ENCODE peak calls at places on chromosomes 11 and 22, in seven cellular contexts. D is type B pancreatic cell, B is mesothelial cell of epicardium, F is AG04449, Q is HFF-Myc, M is tibial nerve, I is H9. Y is an unnamed sample.

GRCh38 chr22:21947040-21948014 is 5.3 kb downstream of the PPM1F start:
- DNase-seq in D (peak), B (no peak), F (no peak), Q (no peak), M (no peak), I (peak), Y (no peak)

GRCh38 chr11:72239296-72239848 is 4.6 kb downstream of the PHOX2A start:
- DNase-seq in D (no peak), B (no peak), F (no peak), Q (peak), M (no peak), I (peak), Y (no peak)

GRCh38 chr22:23306438-23306921 is 126.2 kb downstream of the BCR start:
- DNase-seq in D (peak), B (no peak), F (no peak), Q (no peak), M (no peak), I (no peak), Y (no peak)

GRCh38 chr22:32199341-32199740 is 5.5 kb downstream of the RFPL2 start:
- DNase-seq in D (no peak), B (no peak), F (no peak), Q (no peak), M (no peak), I (no peak), Y (no peak)

GRCh38 chr22:19620742-19621371 is 93.4 kb upstream of the SEPTIN5 start:
- DNase-seq in D (no peak), B (no peak), F (no peak), Q (no peak), M (no peak), I (no peak), Y (no peak)

GRCh38 chr11:35290876-35291275 is 128.5 kb downstream of the SLC1A2 start:
- DNase-seq in D (no peak), B (no peak), F (no peak), Q (no peak), M (no peak), I (no peak), Y (no peak)

GRCh38 chr11:110675548-110675947 is 36.7 kb downstream of the ARHGAP20 start:
- DNase-seq in D (no peak), B (no peak), F (no peak), Q (no peak), M (no peak), I (no peak), Y (no peak)

GRCh38 chr22:36744413-36744765 is 31.5 kb downstream of the IFT27 start:
- DNase-seq in D (no peak), B (no peak), F (no peak), Q (no peak), M (no peak), I (no peak), Y (no peak)

GRCh38 chr11:120334894-120335462 is 1.2 kb upstream of the ARHGEF12 start:
- DNase-seq in D (no peak), B (no peak), F (peak), Q (peak), M (peak), I (peak), Y (peak)

GRCh38 chr11:65013130-65013691 is 749 bp upstream of the ARL2 start:
- DNase-seq in D (peak), B (peak), F (peak), Q (peak), M (peak), I (no peak), Y (peak)

GRCh38 chr11:70505761-70506657 is 107.7 kb downstream of the CTTN start:
- DNase-seq in D (no peak), B (no peak), F (no peak), Q (no peak), M (no peak), I (no peak), Y (no peak)

GRCh38 chr11:70066628-70067027 is 11.5 kb upstream of the ANO1 start:
- DNase-seq in D (peak), B (no peak), F (no peak), Q (no peak), M (no peak), I (peak), Y (no peak)

GRCh38 chr22:20013382-20013871 is 3.2 kb downstream of the ARVCF start:
- DNase-seq in D (no peak), B (peak), F (no peak), Q (no peak), M (peak), I (peak), Y (no peak)

GRCh38 chr11:97739892-97740782 is 1280.6 kb upstream of the CNTN5 start:
- DNase-seq in D (no peak), B (no peak), F (no peak), Q (no peak), M (no peak), I (no peak), Y (no peak)

GRCh38 chr22:37259540-37260029 is 15.5 kb upstream of the RAC2 start:
- DNase-seq in D (no peak), B (no peak), F (no peak), Q (no peak), M (no peak), I (peak), Y (no peak)

GRCh38 chr11:100445231-100445735 is 241.8 kb upstream of the ARHGAP42 start:
- DNase-seq in D (no peak), B (no peak), F (no peak), Q (no peak), M (no peak), I (no peak), Y (no peak)

GRCh38 chr22:27124336-27125023 is 467.1 kb downstream of the MIAT start:
- DNase-seq in D (no peak), B (no peak), F (no peak), Q (no peak), M (no peak), I (no peak), Y (no peak)

GRCh38 chr11:94537051-94537600 is 6.6 kb upstream of the FUT4 start:
- DNase-seq in D (no peak), B (no peak), F (peak), Q (no peak), M (no peak), I (no peak), Y (no peak)

GRCh38 chr11:844693-845644 is 2.3 kb downstream of the TSPAN4 start:
- DNase-seq in D (no peak), B (peak), F (peak), Q (peak), M (peak), I (peak), Y (peak)

GRCh38 chr11:1344056-1344635 is 34.7 kb upstream of the TOLLIP start:
- DNase-seq in D (peak), B (no peak), F (no peak), Q (no peak), M (no peak), I (no peak), Y (no peak)

GRCh38 chr11:101127348-101127698 is 2.3 kb downstream of the PGR start:
- DNase-seq in D (peak), B (peak), F (no peak), Q (no peak), M (no peak), I (peak), Y (no peak)

GRCh38 chr11:63610604-63611394 is 3.4 kb downstream of the PLAAT3 start:
- DNase-seq in D (no peak), B (no peak), F (no peak), Q (no peak), M (no peak), I (peak), Y (no peak)

GRCh38 chr11:3837793-3838192 is 3.0 kb downstream of the RHOG start:
- DNase-seq in D (no peak), B (no peak), F (no peak), Q (no peak), M (peak), I (no peak), Y (no peak)

GRCh38 chr22:30876221-30876751 is 92.3 kb downstream of the MORC2 start:
- DNase-seq in D (peak), B (no peak), F (no peak), Q (no peak), M (no peak), I (peak), Y (no peak)

GRCh38 chr22:35808377-35808776 is 90.7 kb downstream of the APOL5 start:
- DNase-seq in D (no peak), B (no peak), F (no peak), Q (no peak), M (no peak), I (no peak), Y (no peak)

GRCh38 chr11:122692444-122692843 is 36.9 kb downstream of the UBASH3B start:
- DNase-seq in D (no peak), B (no peak), F (no peak), Q (no peak), M (no peak), I (no peak), Y (no peak)

GRCh38 chr11:17542249-17542648 is 2.0 kb downstream of the USH1C start:
- DNase-seq in D (no peak), B (no peak), F (no peak), Q (no peak), M (no peak), I (no peak), Y (no peak)

GRCh38 chr11:47986742-47987141 is 6.4 kb downstream of the PTPRJ start:
- DNase-seq in D (no peak), B (no peak), F (no peak), Q (no peak), M (no peak), I (no peak), Y (no peak)

GRCh38 chr11:93444671-93445073 is 98.5 kb downstream of the SMCO4 start:
- DNase-seq in D (no peak), B (no peak), F (no peak), Q (no peak), M (no peak), I (peak), Y (no peak)

GRCh38 chr11:77174559-77174958 is 46.5 kb downstream of the MYO7A start:
- DNase-seq in D (no peak), B (no peak), F (no peak), Q (no peak), M (no peak), I (no peak), Y (no peak)

GRCh38 chr11:2387266-2387982 is 10.3 kb downstream of the CD81 start:
- DNase-seq in D (no peak), B (no peak), F (no peak), Q (no peak), M (no peak), I (no peak), Y (no peak)

GRCh38 chr11:26297179-26297970 is 34.6 kb upstream of the ANO3 start:
- DNase-seq in D (no peak), B (no peak), F (peak), Q (no peak), M (peak), I (no peak), Y (peak)

GRCh38 chr22:31106651-31107205 is 640 bp downstream of the SELENOM start:
- DNase-seq in D (no peak), B (no peak), F (no peak), Q (no peak), M (peak), I (no peak), Y (peak)

GRCh38 chr22:33438273-33438672 is 380.1 kb upstream of the SYN3 start:
- DNase-seq in D (no peak), B (peak), F (peak), Q (peak), M (no peak), I (no peak), Y (peak)

GRCh38 chr11:47881145-47881544 is 33.0 kb upstream of the NUP160 start:
- DNase-seq in D (no peak), B (no peak), F (no peak), Q (no peak), M (peak), I (no peak), Y (no peak)

GRCh38 chr22:48453171-48453570 is 1374.5 kb downstream of the BRD1 start:
- DNase-seq in D (no peak), B (no peak), F (no peak), Q (no peak), M (no peak), I (no peak), Y (no peak)

GRCh38 chr11:46564459-46564858 is 29.4 kb downstream of the AMBRA1 start:
- DNase-seq in D (no peak), B (no peak), F (no peak), Q (no peak), M (no peak), I (no peak), Y (no peak)

GRCh38 chr11:70743941-70744351 is 345.6 kb downstream of the CTTN start:
- DNase-seq in D (no peak), B (no peak), F (no peak), Q (no peak), M (no peak), I (no peak), Y (no peak)

DNA sequence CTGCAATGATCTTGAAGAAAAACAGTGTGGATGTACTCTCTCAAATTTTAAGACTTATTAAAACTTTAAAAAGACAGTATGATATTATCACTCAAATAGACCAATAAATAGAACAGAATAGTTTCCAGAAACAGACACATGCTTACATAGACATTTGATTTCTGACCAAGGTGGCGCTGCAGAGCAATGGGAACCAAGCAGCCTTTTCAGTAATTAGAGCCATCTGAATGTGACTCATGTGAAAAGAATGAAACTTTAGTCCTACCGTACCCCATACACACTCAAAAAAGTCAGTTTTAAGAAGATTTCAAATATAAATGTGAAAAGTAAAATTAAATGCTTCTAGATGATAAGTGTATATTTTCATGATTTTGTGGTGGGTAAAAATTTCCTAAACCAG is 74.2 kb upstream of the MS4A8 start:
- DNase-seq in D (no peak), B (no peak), F (no peak), Q (peak), M (peak), I (peak), Y (no peak)
- TF ChIP-seq CTCF in D (peak), B (no peak), F (no peak), Q (peak), M (no peak), I (peak), Y (peak)

DNA sequence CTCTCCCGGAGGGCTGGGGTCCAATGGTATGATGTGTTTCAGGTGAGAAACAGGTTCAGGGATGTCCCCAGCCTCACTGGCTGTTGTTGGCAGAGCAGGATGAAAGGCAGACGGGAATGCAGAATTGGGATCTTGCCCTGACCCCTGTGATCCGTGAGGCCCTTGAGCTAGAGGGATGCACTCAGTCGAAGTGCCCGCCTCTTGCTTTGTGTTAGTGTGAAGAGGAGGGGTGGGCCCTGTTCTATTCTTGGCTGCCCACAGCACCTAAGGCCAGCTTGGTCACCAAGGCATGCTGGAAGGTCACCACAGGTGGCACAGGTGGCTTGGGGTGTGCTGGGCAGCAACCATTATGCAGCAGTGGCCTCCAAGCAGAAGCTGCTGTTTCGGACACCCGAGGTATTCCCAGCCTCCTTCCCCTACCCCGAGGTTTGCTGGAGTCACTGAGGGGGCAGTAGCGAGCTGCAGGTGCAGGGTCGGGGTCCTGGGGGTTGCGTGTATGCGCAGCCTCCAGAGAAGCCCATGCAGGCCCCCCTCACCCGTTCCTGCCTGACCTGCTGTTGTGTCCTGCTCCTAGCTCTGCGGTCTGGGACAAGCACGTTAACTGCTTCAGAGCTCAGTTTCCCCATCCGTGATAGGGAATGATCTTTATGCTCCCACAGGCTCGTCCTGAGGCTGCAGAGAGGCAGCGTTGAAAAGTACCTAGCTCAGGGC is 12.9 kb downstream of the LRP5 start:
- DNase-seq in D (no peak), B (no peak), F (no peak), Q (no peak), M (no peak), I (peak), Y (no peak)
- TF ChIP-seq CTCF in D (peak), B (no peak), F (no peak), Q (no peak), M (no peak), I (peak), Y (no peak)

GRCh38 chr11:6303657-6304056 is 16.6 kb downstream of the CAVIN3 start:
- DNase-seq in D (no peak), B (no peak), F (no peak), Q (no peak), M (no peak), I (peak), Y (no peak)

GRCh38 chr11:6301096-6301495 is 19.2 kb downstream of the CAVIN3 start:
- DNase-seq in D (no peak), B (no peak), F (no peak), Q (no peak), M (no peak), I (no peak), Y (no peak)

GRCh38 chr11:6297831-6298230 is 22.5 kb downstream of the CAVIN3 start:
- DNase-seq in D (no peak), B (no peak), F (no peak), Q (no peak), M (peak), I (no peak), Y (no peak)

GRCh38 chr11:6300325-6300724 is 20.0 kb downstream of the CAVIN3 start:
- DNase-seq in D (no peak), B (no peak), F (no peak), Q (no peak), M (no peak), I (no peak), Y (no peak)

DNA sequence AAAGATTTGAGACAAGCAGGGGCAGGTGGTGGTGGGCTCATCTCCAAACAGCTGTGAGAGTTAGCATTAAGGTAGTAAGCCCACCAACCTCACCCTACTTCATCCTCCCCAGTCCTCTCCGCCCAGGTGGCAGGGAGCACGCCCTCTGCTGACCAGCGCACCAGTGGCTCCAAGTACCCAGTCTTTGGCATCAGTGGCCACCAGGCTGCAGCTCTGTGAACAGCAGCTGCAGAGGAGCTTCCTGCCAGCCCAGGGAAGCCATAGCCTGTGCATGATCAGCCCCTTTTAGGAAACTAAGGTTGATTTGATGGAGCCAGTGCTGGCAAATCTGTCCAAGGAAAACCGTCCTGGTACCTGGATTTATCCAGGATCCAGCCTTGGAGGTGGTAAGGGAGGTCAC is 21.7 kb downstream of the CAVIN3 start:
- DNase-seq in D (no peak), B (no peak), F (no peak), Q (no peak), M (no peak), I (peak), Y (no peak)
- TF ChIP-seq CTCF in D (peak), B (no peak), F (peak), Q (peak), M (no peak), I (peak), Y (peak)

DNA sequence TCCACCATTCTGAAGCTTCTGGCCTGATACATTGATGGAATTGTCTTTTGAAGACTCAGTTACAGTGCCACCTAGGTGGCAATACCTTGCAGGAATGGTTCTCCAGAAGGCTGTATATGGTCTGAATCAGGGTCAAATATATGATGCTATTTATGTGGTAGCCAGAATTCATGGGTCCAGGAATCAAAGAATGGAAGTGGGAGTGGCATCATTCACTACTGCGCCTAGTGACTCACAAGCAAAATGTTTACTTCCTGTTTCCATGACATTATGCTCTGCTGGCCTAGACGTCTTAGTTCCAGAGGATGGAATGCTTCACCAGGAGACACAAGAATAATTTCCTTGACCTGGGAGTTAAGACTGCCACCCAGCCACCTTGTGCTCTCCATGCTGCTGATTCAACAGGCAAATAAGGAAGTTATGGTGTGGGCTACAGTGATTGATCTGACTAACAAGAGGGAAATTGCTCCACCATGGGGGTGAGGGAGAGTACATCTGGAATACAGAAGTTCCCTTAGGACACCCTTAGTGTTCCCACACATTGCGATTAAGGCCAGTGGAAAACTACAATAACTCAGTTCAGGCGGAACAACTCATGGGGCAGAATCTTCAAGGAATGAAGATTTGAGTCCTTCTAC is 491.8 kb downstream of the ETS1 start:
- DNase-seq in D (no peak), B (no peak), F (peak), Q (peak), M (no peak), I (no peak), Y (peak)
- TF ChIP-seq CTCF in D (no peak), B (no peak), F (no peak), Q (peak), M (no peak), I (peak), Y (no peak)

DNA sequence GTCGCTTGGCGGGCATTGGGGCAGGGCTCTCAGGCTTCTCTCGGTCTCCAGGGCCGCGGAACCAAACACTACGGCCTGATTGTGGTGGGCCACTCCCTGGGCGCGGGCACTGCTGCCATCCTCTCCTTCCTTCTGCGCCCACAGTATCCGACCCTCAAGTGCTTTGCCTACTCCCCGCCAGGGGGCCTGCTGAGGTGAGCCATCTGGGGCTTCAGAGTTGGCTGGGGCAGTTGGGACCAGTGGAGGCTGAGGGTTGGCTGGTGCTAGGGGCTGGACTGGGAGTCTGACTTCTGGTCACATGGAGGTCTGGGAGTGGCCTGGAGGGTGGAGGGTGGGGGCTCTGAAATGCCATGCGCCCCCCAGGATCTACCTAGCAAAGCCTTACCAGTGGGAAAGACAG is 15.3 kb upstream of the MYRF start:
- DNase-seq in D (no peak), B (no peak), F (no peak), Q (no peak), M (no peak), I (no peak), Y (no peak)
- TF ChIP-seq CTCF in D (no peak), B (no peak), F (no peak), Q (no peak), M (no peak), I (peak), Y (no peak)